ENCODE peak calls at places on chromosomes 4 and X, in six cellular contexts. O, K, C, S, H and D are unnamed samples.

GRCh38 chr4:151524610-151525009 is 115.6 kb downstream of the FHIP1A start:
- DNase-seq in S (no peak), C (no peak), K (no peak), H (no peak), O (no peak), D (no peak)

GRCh38 chrX:54891573-54891972 is 29.1 kb upstream of the TRO start:
- DNase-seq in H (peak; percentile 31), C (peak; percentile 37), O (peak; percentile 6), S (peak; percentile 22), K (no peak), D (no peak)

GRCh38 chr4:71441186-71442169 is 102.7 kb downstream of the SLC4A4 start:
- DNase-seq in H (no peak), C (peak; percentile 18), K (no peak), S (no peak), O (no peak), D (no peak)

GRCh38 chr4:96652158-96652557 is 812.3 kb downstream of the PDHA2 start:
- DNase-seq in K (no peak), O (no peak), C (no peak), H (no peak), S (no peak), D (no peak)

GRCh38 chr4:108135549-108136209 is 33.1 kb downstream of the LEF1 start:
- DNase-seq in H (no peak), O (no peak), K (peak; percentile 48), S (no peak), C (no peak), D (no peak)

GRCh38 chr4:173025131-173025530 is 143.5 kb upstream of the GALNT7 start:
- DNase-seq in H (peak; percentile 65), S (no peak), O (no peak), K (no peak), C (peak; percentile 72), D (no peak)

GRCh38 chr4:899556-899906 is 32.6 kb downstream of the GAK start:
- DNase-seq in C (no peak), S (no peak), H (no peak), K (no peak), O (no peak), D (no peak)

GRCh38 chr4:54959656-54960055 is 165.7 kb downstream of the KDR start:
- DNase-seq in S (no peak), C (peak; percentile 99), K (no peak), H (no peak), O (no peak), D (no peak)

GRCh38 chrX:1754077-1754476 is 139.2 kb downstream of the ASMT start:
- DNase-seq in K (no peak), C (peak; percentile 74), S (no peak), O (no peak), H (no peak), D (no peak)

GRCh38 chr4:142211444-142211843 is 575.1 kb downstream of the IL15 start:
- DNase-seq in S (no peak), H (no peak), O (no peak), C (no peak), K (no peak), D (no peak)

GRCh38 chrX:4253092-4253491 is 539.6 kb upstream of the PRKX start:
- DNase-seq in H (no peak), O (no peak), C (no peak), K (no peak), S (no peak), D (no peak)

GRCh38 chrX:123909498-123909897 is 49.6 kb downstream of the XIAP start:
- DNase-seq in C (peak; percentile 33), O (no peak), S (no peak), K (no peak), H (no peak), D (no peak)

GRCh38 chrX:97685753-97686152 is 802.0 kb downstream of the RPA4 start:
- DNase-seq in C (peak; percentile 17), K (no peak), O (no peak), S (no peak), H (peak; percentile 28), D (no peak)

GRCh38 chrX:138925330-138925729 is 213.8 kb upstream of the FGF13 start:
- DNase-seq in K (no peak), O (no peak), S (no peak), H (no peak), C (peak; percentile 93), D (no peak)

GRCh38 chrX:38166478-38167083 is 54.1 kb downstream of the SRPX start:
- DNase-seq in K (no peak), S (no peak), H (no peak), O (no peak), C (no peak), D (no peak)

GRCh38 chr4:81470456-81471327 is 1.0 kb downstream of the RASGEF1B start:
- DNase-seq in C (no peak), O (peak; percentile 23), H (peak; percentile 51), S (peak; percentile 36), K (peak; percentile 15), D (peak; percentile 44)

GRCh38 chr4:153880983-153881382 is 92.1 kb upstream of the SFRP2 start:
- DNase-seq in O (no peak), S (no peak), C (no peak), K (no peak), H (no peak), D (no peak)

GRCh38 chr4:73816814-73817213 is 19.7 kb upstream of the CXCL6 start:
- DNase-seq in S (no peak), O (no peak), C (peak; percentile 84), H (no peak), K (no peak), D (no peak)

GRCh38 chr4:71415491-71415890 is 76.7 kb downstream of the SLC4A4 start:
- DNase-seq in C (peak; percentile 35), S (no peak), K (no peak), H (no peak), O (no peak), D (no peak)

GRCh38 chr4:27278615-27279014 is 418.0 kb downstream of the STIM2 start:
- DNase-seq in S (no peak), K (no peak), O (no peak), H (no peak), C (peak; percentile 6), D (no peak)

GRCh38 chr4:70818173-70818856 is 21.4 kb downstream of the GRSF1 start:
- DNase-seq in O (no peak), C (no peak), K (no peak), S (no peak), H (no peak), D (no peak)

GRCh38 chr4:140092094-140092820 is 61.7 kb downstream of the MAML3 start:
- DNase-seq in H (peak; percentile 45), O (no peak), S (no peak), C (no peak), K (peak; percentile 37), D (no peak)

GRCh38 chrX:75335127-75335458 is 61.2 kb downstream of the UPRT start:
- DNase-seq in H (no peak), O (no peak), S (no peak), C (no peak), K (no peak), D (no peak)

GRCh38 chr4:152164561-152164960 is 371.3 kb downstream of the FBXW7 start:
- DNase-seq in O (no peak), H (no peak), S (no peak), K (no peak), C (no peak), D (no peak)

GRCh38 chr4:168845897-168846296 is 164.2 kb downstream of the CBR4 start:
- DNase-seq in O (no peak), S (no peak), K (no peak), H (no peak), C (no peak), D (no peak)

GRCh38 chr4:5276475-5277045 is 225.3 kb downstream of the STK32B start:
- DNase-seq in H (no peak), O (no peak), S (no peak), K (no peak), C (no peak), D (no peak)